ENCODE peak calls at places on chromosomes 12 and 14, in five cellular contexts. W is prostate gland, S is A549, X is IMR-90, C is sigmoid colon. L is an unnamed sample.

GRCh38 chr12:117189725-117190209 is 503 bp downstream of the FBXO21 start:
- DNase-seq in W (no peak), S (peak), X (peak), C (peak), L (no peak)

GRCh38 chr14:96080571-96080970 is 41.4 kb downstream of the C14orf132 start:
- DNase-seq in W (no peak), S (no peak), X (no peak), C (peak), L (no peak)

GRCh38 chr14:35158951-35159653 is 36.8 kb downstream of the PRORP start:
- DNase-seq in W (no peak), S (no peak), X (peak), C (no peak), L (no peak)

GRCh38 chr12:124391340-124392261 is 96.7 kb downstream of the RFLNA start:
- DNase-seq in W (no peak), S (no peak), X (peak), C (peak), L (peak)

GRCh38 chr14:77098470-77099353 is 654 bp downstream of the CIPC start:
- DNase-seq in W (peak), S (peak), X (no peak), C (peak), L (peak)

GRCh38 chr12:91722072-91722471 is 423.6 kb downstream of the BTG1 start:
- DNase-seq in W (no peak), S (no peak), X (no peak), C (no peak), L (no peak)

GRCh38 chr12:75633789-75634188 is 122.4 kb upstream of the KRR1 start:
- DNase-seq in W (no peak), S (no peak), X (no peak), C (no peak), L (no peak)

GRCh38 chr14:47366006-47366405 is 309.4 kb downstream of the MDGA2 start:
- DNase-seq in W (no peak), S (no peak), X (no peak), C (no peak), L (no peak)

GRCh38 chr12:3135522-3136461 is 58.6 kb downstream of the TSPAN9 start:
- DNase-seq in W (peak), S (peak), X (peak), C (no peak), L (peak)

GRCh38 chr12:112900298-112901145 is 6.2 kb upstream of the OAS1 start:
- DNase-seq in W (peak), S (peak), X (peak), C (no peak), L (peak)

GRCh38 chr12:24795699-24796385 is 153.1 kb downstream of the BCAT1 start:
- DNase-seq in W (no peak), S (no peak), X (no peak), C (no peak), L (no peak)

GRCh38 chr14:85959063-85959462 is 429.1 kb downstream of the FLRT2 start:
- DNase-seq in W (no peak), S (no peak), X (no peak), C (no peak), L (no peak)

GRCh38 chr14:59022144-59022543 is 166.3 kb upstream of the DAAM1 start:
- DNase-seq in W (no peak), S (no peak), X (no peak), C (no peak), L (no peak)

GRCh38 chr12:32302218-32302826 is 97.0 kb upstream of the FGD4 start:
- DNase-seq in W (no peak), S (no peak), X (no peak), C (no peak), L (no peak)

GRCh38 chr14:32826404-32827082 is 112.1 kb upstream of the NPAS3 start:
- DNase-seq in W (no peak), S (no peak), X (no peak), C (no peak), L (no peak)

GRCh38 chr12:47778842-47779241 is 5.8 kb downstream of the SLC48A1 start:
- DNase-seq in W (no peak), S (no peak), X (no peak), C (peak), L (peak)

GRCh38 chr14:34023824-34024767 is 73.2 kb upstream of the EGLN3 start:
- DNase-seq in W (no peak), S (no peak), X (no peak), C (no peak), L (no peak)

GRCh38 chr14:69696633-69697557 is 70.0 kb upstream of the SRSF5 start:
- DNase-seq in W (no peak), S (no peak), X (no peak), C (no peak), L (no peak)

GRCh38 chr14:89767861-89768268 is 186.7 kb downstream of the EFCAB11 start:
- DNase-seq in W (no peak), S (no peak), X (peak), C (no peak), L (no peak)

GRCh38 chr14:54889919-54890318 is 12.7 kb downstream of the GCH1 start:
- DNase-seq in W (no peak), S (no peak), X (peak), C (no peak), L (no peak)

GRCh38 chr14:54175298-54175942 is 218.8 kb upstream of the BMP4 start:
- DNase-seq in W (peak), S (peak), X (peak), C (peak), L (peak)

GRCh38 chr14:22460461-22461195 is 128.4 kb downstream of the DAD1 start:
- DNase-seq in W (no peak), S (no peak), X (peak), C (no peak), L (no peak)

GRCh38 chr12:106739815-106740552 is 34.5 kb upstream of the RIC8B start:
- DNase-seq in W (no peak), S (no peak), X (peak), C (no peak), L (peak)

GRCh38 chr12:132432721-132433577 is 57.0 kb upstream of the FBRSL1 start:
- DNase-seq in W (no peak), S (no peak), X (peak), C (no peak), L (no peak)

GRCh38 chr12:5808956-5809355 is 136.1 kb downstream of the ANO2 start:
- DNase-seq in W (no peak), S (no peak), X (peak), C (no peak), L (no peak)

GRCh38 chr14:104749958-104750529 is 2.9 kb upstream of the SIVA1 start:
- DNase-seq in W (no peak), S (no peak), X (peak), C (no peak), L (no peak)

GRCh38 chr12:5745251-5745888 is 199.7 kb downstream of the ANO2 start:
- DNase-seq in W (peak), S (peak), X (peak), C (no peak), L (no peak)

GRCh38 chr12:114400925-114401324 is 5.0 kb downstream of the TBX5 start:
- DNase-seq in W (no peak), S (no peak), X (peak), C (peak), L (no peak)

GRCh38 chr12:21831671-21832357 is 57.3 kb upstream of the KCNJ8 start:
- DNase-seq in W (no peak), S (no peak), X (peak), C (peak), L (peak)

GRCh38 chr14:34043627-34044372 is 92.9 kb upstream of the EGLN3 start:
- DNase-seq in W (no peak), S (peak), X (no peak), C (no peak), L (no peak)

GRCh38 chr12:103401421-103401820 is 94.3 kb downstream of the C12orf42 start:
- DNase-seq in W (no peak), S (no peak), X (no peak), C (no peak), L (no peak)

GRCh38 chr12:16520328-16520727 is 85.6 kb downstream of the LMO3 start:
- DNase-seq in W (no peak), S (no peak), X (peak), C (no peak), L (no peak)

GRCh38 chr12:16526693-16527092 is 79.3 kb downstream of the LMO3 start:
- DNase-seq in W (no peak), S (no peak), X (peak), C (no peak), L (no peak)

GRCh38 chr12:16524378-16524777 is 81.6 kb downstream of the LMO3 start:
- DNase-seq in W (no peak), S (no peak), X (no peak), C (no peak), L (no peak)

GRCh38 chr12:16523570-16524331 is 82.2 kb downstream of the LMO3 start:
- DNase-seq in W (no peak), S (no peak), X (peak), C (no peak), L (no peak)
- H3K4me3 ChIP-seq in W (no peak), S (no peak), X (no peak), C (no peak), L (no peak)

GRCh38 chr12:12083688-12084087 is 12.9 kb downstream of the BCL2L14 start:
- DNase-seq in W (no peak), S (no peak), X (no peak), C (no peak), L (no peak)

GRCh38 chr12:12086975-12087692 is 16.4 kb downstream of the BCL2L14 start:
- DNase-seq in W (no peak), S (no peak), X (no peak), C (no peak), L (no peak)

GRCh38 chr12:12079291-12079690 is 8.6 kb downstream of the BCL2L14 start:
- DNase-seq in W (no peak), S (no peak), X (peak), C (no peak), L (peak)

GRCh38 chr12:12086331-12086730 is 15.6 kb downstream of the BCL2L14 start:
- DNase-seq in W (no peak), S (no peak), X (no peak), C (no peak), L (no peak)

DNA sequence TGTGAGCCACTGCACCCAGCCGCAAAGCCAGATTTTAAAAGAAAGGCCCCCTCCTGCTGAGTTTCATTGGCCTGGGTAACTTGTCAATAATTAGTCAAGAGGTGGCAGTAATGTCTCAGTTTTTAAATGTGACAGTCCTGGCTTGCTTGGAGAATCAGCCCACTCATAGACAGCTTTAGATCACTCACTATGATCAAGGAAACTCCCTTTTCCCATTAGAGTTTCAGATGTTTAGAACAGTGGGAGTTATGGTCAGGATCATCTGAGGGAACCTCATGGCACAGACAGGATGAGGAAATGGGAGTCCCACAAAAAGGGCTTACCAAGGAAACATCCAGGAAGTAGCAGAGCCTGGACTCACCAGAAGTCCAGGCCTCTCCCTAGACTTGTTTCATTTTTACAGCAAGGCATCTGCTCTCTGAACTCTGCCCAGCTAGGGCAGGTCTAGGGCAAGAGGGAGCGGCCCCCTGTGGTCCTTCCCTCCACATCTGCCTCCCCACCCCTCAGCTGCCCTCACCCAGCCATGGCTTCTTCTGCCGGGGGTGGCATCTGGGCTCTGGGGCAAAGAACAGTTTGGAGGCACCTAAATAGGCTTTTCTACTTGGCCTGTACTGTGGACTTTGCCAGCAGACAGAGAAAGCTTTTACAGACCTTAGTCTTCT is 11.2 kb downstream of the BCL2L14 start:
- DNase-seq in W (no peak), S (peak), X (peak), C (no peak), L (no peak)
- TF ChIP-seq CTCF in W (peak), S (peak), X (peak), C (no peak), L (no peak)

DNA sequence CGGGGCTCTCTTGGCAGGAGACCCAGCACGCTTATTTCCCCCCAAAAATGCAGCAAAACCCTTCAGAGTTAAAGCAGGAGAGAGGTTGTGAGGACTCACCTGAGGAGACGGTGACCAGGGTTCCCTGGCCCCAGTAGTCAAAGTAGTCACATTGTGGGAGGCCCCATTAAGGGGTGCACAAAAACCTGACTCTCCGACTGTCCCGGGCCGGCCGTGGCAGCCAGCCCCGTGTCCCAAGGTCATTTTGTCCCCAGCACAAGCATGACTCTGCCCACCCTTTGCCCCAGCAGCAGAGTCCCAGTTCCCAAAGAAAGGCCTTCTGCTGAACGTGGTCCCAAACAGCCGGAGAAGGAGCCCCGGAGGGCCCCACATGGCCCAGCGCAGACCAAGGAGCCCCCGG is 337.7 kb downstream of the TMEM121 start:
- DNase-seq in W (no peak), S (no peak), X (no peak), C (peak), L (peak)
- TF ChIP-seq POLR2A in W (no peak), S (no peak), X (no peak), C (no peak), L (no peak)

DNA sequence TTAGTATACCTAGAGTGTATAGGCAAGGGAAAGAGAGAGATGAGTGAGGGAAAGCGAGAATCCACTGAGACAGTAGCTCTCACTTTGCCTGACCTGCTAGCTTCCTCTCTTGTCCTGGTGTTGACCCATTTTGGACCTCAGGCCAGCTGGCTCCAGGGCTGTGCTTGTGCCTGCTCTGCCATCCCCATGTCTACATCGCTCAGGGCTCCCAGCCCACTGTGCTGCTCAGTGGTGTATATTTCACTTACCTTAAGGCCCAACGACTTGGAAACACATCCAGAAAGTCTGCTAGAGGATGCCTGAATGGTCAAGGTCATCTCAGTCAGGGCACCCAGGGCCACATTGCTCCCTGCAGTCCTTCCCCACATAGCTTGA is 964 bp upstream of the SERPINA4 start:
- DNase-seq in W (no peak), S (no peak), X (no peak), C (no peak), L (no peak)
- H3K4me3 ChIP-seq in W (no peak), S (no peak), X (no peak), C (no peak), L (no peak)

GRCh38 chr12:56804684-56805083 is 41.6 kb downstream of the HSD17B6 start:
- DNase-seq in W (no peak), S (no peak), X (no peak), C (no peak), L (no peak)

GRCh38 chr12:56803750-56804149 is 40.6 kb downstream of the HSD17B6 start:
- DNase-seq in W (peak), S (no peak), X (no peak), C (peak), L (no peak)

GRCh38 chr12:56806303-56806702 is 43.2 kb downstream of the HSD17B6 start:
- DNase-seq in W (no peak), S (no peak), X (no peak), C (no peak), L (no peak)

GRCh38 chr12:56805282-56805855 is 42.2 kb downstream of the HSD17B6 start:
- DNase-seq in W (no peak), S (no peak), X (no peak), C (no peak), L (no peak)

GRCh38 chr12:56804169-56804568 is 41.0 kb downstream of the HSD17B6 start:
- DNase-seq in W (no peak), S (no peak), X (no peak), C (no peak), L (no peak)
- TF ChIP-seq CTCF in W (no peak), S (no peak), X (no peak), C (no peak), L (no peak)

DNA sequence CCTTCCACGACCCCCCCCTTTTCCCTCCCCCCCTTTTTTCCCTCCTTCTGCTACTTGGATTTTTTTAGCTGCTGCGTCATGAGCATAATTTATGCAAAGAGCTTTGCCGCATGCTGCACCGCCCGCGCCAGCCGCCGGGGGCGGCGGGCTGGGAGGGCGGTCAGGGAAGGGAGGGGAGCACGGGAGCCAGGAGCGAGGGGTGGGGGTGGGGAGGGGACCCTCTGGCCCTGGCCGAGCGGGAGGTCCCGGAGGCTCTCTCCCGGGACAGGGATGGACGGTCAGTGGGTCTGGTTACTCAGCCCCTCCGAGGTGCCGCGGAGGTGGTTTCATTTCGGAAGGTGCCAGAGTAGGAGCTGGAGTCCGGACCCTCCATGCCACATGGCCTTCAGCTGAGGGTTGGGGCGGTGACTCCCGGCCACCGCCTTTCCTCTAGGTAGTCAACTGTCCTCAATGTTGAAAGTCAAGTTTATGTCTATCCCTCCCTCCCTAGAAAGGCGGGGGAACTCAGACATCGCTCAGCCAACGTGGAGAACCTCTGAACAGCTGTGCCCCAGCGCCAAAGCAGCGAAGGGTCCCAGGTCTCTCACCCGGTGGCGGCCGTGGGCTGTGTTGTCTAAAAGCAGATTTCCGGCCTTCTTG is at the start of gene POU6F1:
- DNase-seq in W (peak), S (peak), X (peak), C (peak), L (peak)
- TF ChIP-seq POLR2A in W (peak), S (peak), X (peak), C (peak), L (no peak)

DNA sequence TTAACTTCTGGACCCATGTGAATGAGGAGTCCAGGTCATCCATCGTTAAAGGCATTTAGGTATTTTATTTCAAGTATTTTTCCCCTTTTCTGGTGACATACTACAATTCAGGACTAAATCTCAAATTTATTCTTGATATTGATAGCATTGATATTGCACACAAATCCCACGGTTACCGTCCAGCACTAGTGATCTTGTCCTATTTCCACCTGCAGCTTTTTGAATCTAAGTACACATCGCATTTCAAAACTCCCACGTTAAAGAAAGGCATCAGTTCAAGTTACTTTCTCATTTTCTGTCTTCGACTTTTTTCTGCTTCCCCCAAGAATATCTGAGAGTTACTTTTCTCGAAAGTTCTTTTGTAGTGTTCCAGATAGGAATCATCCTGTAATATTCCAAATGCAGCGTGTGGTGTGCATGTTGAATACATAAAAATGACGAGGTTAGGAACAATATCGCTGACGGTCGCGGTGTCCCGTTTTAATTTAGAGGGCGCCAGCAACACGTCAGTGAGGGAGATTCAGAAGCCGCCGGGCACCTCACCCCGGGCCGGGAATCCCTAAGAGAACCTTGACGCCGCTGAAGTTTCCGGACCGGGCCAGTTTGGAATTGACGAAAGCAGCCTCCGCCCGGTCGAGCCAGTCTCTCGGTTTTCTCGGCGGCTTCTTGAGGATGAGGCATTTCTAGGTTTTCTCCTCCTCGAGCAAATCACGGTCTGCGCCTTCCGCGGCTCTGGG is 569 bp upstream of the RGS6 start:
- DNase-seq in W (no peak), S (no peak), X (no peak), C (no peak), L (no peak)
- H3K4me3 ChIP-seq in W (peak), S (peak), X (no peak), C (no peak), L (no peak)

GRCh38 chr12:88111074-88111652 is 30.7 kb downstream of the CEP290 start:
- DNase-seq in W (no peak), S (peak), X (peak), C (no peak), L (no peak)
- TF ChIP-seq CTCF in W (peak), S (peak), X (peak), C (peak), L (no peak)

L was measured in lower leg skin.